ENCODE peak calls at places on chromosome 20, in eight cellular contexts. One of them, this sample, is unnamed.

GRCh38 chr20:2624190-2624589 is 28.2 kb upstream of the NOP56 start:
- DNase-seq in effector memory CD4-positive, alpha-beta T cell: no peak
- DNase-seq in right cardiac atrium: peak
- DNase-seq in HFFc6: no peak
- DNase-seq in NCI-H226: no peak
- DNase-seq in GM04504: no peak
- DNase-seq in activated T-cell treated with anti-CD3 and anti-CD28 coated beads, Interleukin-2, amount 50 U/mL, for 48 hours: no peak
- DNase-seq in nephron progenitor cell: no peak
- DNase-seq in this sample: no peak

GRCh38 chr20:21202284-21202683 is 76.4 kb downstream of the KIZ start:
- DNase-seq in nephron progenitor cell: no peak
- DNase-seq in HFFc6: no peak
- DNase-seq in effector memory CD4-positive, alpha-beta T cell: no peak
- DNase-seq in right cardiac atrium: no peak
- DNase-seq in GM04504: peak
- DNase-seq in NCI-H226: peak
- DNase-seq in activated T-cell treated with anti-CD3 and anti-CD28 coated beads, Interleukin-2, amount 50 U/mL, for 48 hours: no peak
- DNase-seq in this sample: no peak

GRCh38 chr20:31566658-31567379 is 38.3 kb upstream of the ID1 start:
- DNase-seq in right cardiac atrium: peak
- DNase-seq in effector memory CD4-positive, alpha-beta T cell: no peak
- DNase-seq in GM04504: no peak
- DNase-seq in HFFc6: no peak
- DNase-seq in activated T-cell treated with anti-CD3 and anti-CD28 coated beads, Interleukin-2, amount 50 U/mL, for 48 hours: peak
- DNase-seq in NCI-H226: peak
- DNase-seq in nephron progenitor cell: no peak
- DNase-seq in this sample: no peak

GRCh38 chr20:33663161-33664084 is 1.3 kb downstream of the C20orf144 start:
- DNase-seq in effector memory CD4-positive, alpha-beta T cell: peak
- DNase-seq in nephron progenitor cell: peak
- DNase-seq in HFFc6: peak
- DNase-seq in GM04504: no peak
- DNase-seq in NCI-H226: peak
- DNase-seq in right cardiac atrium: peak
- DNase-seq in activated T-cell treated with anti-CD3 and anti-CD28 coated beads, Interleukin-2, amount 50 U/mL, for 48 hours: peak
- DNase-seq in this sample: peak

GRCh38 chr20:33418033-33418432 is 16.7 kb upstream of the CDK5RAP1 start:
- DNase-seq in right cardiac atrium: no peak
- DNase-seq in GM04504: no peak
- DNase-seq in HFFc6: no peak
- DNase-seq in effector memory CD4-positive, alpha-beta T cell: no peak
- DNase-seq in nephron progenitor cell: no peak
- DNase-seq in activated T-cell treated with anti-CD3 and anti-CD28 coated beads, Interleukin-2, amount 50 U/mL, for 48 hours: no peak
- DNase-seq in NCI-H226: no peak
- DNase-seq in this sample: no peak

GRCh38 chr20:43570496-43570895 is 11.7 kb downstream of the SGK2 start:
- DNase-seq in GM04504: no peak
- DNase-seq in effector memory CD4-positive, alpha-beta T cell: no peak
- DNase-seq in NCI-H226: no peak
- DNase-seq in nephron progenitor cell: no peak
- DNase-seq in right cardiac atrium: no peak
- DNase-seq in HFFc6: no peak
- DNase-seq in activated T-cell treated with anti-CD3 and anti-CD28 coated beads, Interleukin-2, amount 50 U/mL, for 48 hours: no peak
- DNase-seq in this sample: no peak

GRCh38 chr20:6067765-6068318 is 14.0 kb upstream of the LRRN4 start:
- DNase-seq in effector memory CD4-positive, alpha-beta T cell: no peak
- DNase-seq in activated T-cell treated with anti-CD3 and anti-CD28 coated beads, Interleukin-2, amount 50 U/mL, for 48 hours: no peak
- DNase-seq in HFFc6: no peak
- DNase-seq in right cardiac atrium: no peak
- DNase-seq in NCI-H226: no peak
- DNase-seq in nephron progenitor cell: no peak
- DNase-seq in GM04504: no peak
- DNase-seq in this sample: no peak

GRCh38 chr20:10940941-10941340 is 267.1 kb upstream of the JAG1 start:
- DNase-seq in activated T-cell treated with anti-CD3 and anti-CD28 coated beads, Interleukin-2, amount 50 U/mL, for 48 hours: no peak
- DNase-seq in right cardiac atrium: no peak
- DNase-seq in NCI-H226: no peak
- DNase-seq in effector memory CD4-positive, alpha-beta T cell: no peak
- DNase-seq in HFFc6: no peak
- DNase-seq in nephron progenitor cell: no peak
- DNase-seq in GM04504: no peak
- DNase-seq in this sample: no peak

GRCh38 chr20:60725311-60725906 is 526.7 kb upstream of the CDH4 start:
- DNase-seq in nephron progenitor cell: no peak
- DNase-seq in right cardiac atrium: no peak
- DNase-seq in GM04504: no peak
- DNase-seq in activated T-cell treated with anti-CD3 and anti-CD28 coated beads, Interleukin-2, amount 50 U/mL, for 48 hours: no peak
- DNase-seq in effector memory CD4-positive, alpha-beta T cell: no peak
- DNase-seq in HFFc6: no peak
- DNase-seq in NCI-H226: no peak
- DNase-seq in this sample: no peak

GRCh38 chr20:24768226-24768625 is 180.8 kb upstream of the CST7 start:
- DNase-seq in NCI-H226: peak
- DNase-seq in GM04504: no peak
- DNase-seq in activated T-cell treated with anti-CD3 and anti-CD28 coated beads, Interleukin-2, amount 50 U/mL, for 48 hours: no peak
- DNase-seq in HFFc6: no peak
- DNase-seq in nephron progenitor cell: no peak
- DNase-seq in right cardiac atrium: no peak
- DNase-seq in effector memory CD4-positive, alpha-beta T cell: no peak
- DNase-seq in this sample: no peak

GRCh38 chr20:14727485-14728170 is 390.2 kb upstream of the FLRT3 start:
- DNase-seq in HFFc6: no peak
- DNase-seq in nephron progenitor cell: no peak
- DNase-seq in GM04504: no peak
- DNase-seq in effector memory CD4-positive, alpha-beta T cell: no peak
- DNase-seq in activated T-cell treated with anti-CD3 and anti-CD28 coated beads, Interleukin-2, amount 50 U/mL, for 48 hours: no peak
- DNase-seq in NCI-H226: no peak
- DNase-seq in right cardiac atrium: no peak
- DNase-seq in this sample: no peak

GRCh38 chr20:40687384-40688128 is 1.5 kb downstream of the MAFB start:
- DNase-seq in nephron progenitor cell: peak
- DNase-seq in NCI-H226: no peak
- DNase-seq in HFFc6: no peak
- DNase-seq in GM04504: no peak
- DNase-seq in right cardiac atrium: peak
- DNase-seq in activated T-cell treated with anti-CD3 and anti-CD28 coated beads, Interleukin-2, amount 50 U/mL, for 48 hours: peak
- DNase-seq in effector memory CD4-positive, alpha-beta T cell: no peak
- DNase-seq in this sample: no peak

GRCh38 chr20:22402990-22403859 is 181.1 kb downstream of the FOXA2 start:
- DNase-seq in activated T-cell treated with anti-CD3 and anti-CD28 coated beads, Interleukin-2, amount 50 U/mL, for 48 hours: no peak
- DNase-seq in right cardiac atrium: no peak
- DNase-seq in nephron progenitor cell: peak
- DNase-seq in NCI-H226: no peak
- DNase-seq in effector memory CD4-positive, alpha-beta T cell: no peak
- DNase-seq in GM04504: no peak
- DNase-seq in HFFc6: no peak
- DNase-seq in this sample: peak

GRCh38 chr20:59455392-59456341 is 148.7 kb upstream of the PHACTR3 start:
- DNase-seq in activated T-cell treated with anti-CD3 and anti-CD28 coated beads, Interleukin-2, amount 50 U/mL, for 48 hours: no peak
- DNase-seq in GM04504: no peak
- DNase-seq in HFFc6: no peak
- DNase-seq in right cardiac atrium: peak
- DNase-seq in NCI-H226: no peak
- DNase-seq in nephron progenitor cell: peak
- DNase-seq in effector memory CD4-positive, alpha-beta T cell: no peak
- DNase-seq in this sample: peak

GRCh38 chr20:14142964-14143627 is 147.8 kb downstream of the MACROD2 start:
- DNase-seq in GM04504: peak
- DNase-seq in HFFc6: no peak
- DNase-seq in nephron progenitor cell: no peak
- DNase-seq in right cardiac atrium: no peak
- DNase-seq in effector memory CD4-positive, alpha-beta T cell: no peak
- DNase-seq in NCI-H226: peak
- DNase-seq in activated T-cell treated with anti-CD3 and anti-CD28 coated beads, Interleukin-2, amount 50 U/mL, for 48 hours: no peak
- DNase-seq in this sample: no peak

GRCh38 chr20:7742479-7742878 is 197.8 kb downstream of the HAO1 start:
- DNase-seq in nephron progenitor cell: no peak
- DNase-seq in activated T-cell treated with anti-CD3 and anti-CD28 coated beads, Interleukin-2, amount 50 U/mL, for 48 hours: no peak
- DNase-seq in effector memory CD4-positive, alpha-beta T cell: no peak
- DNase-seq in GM04504: no peak
- DNase-seq in right cardiac atrium: no peak
- DNase-seq in NCI-H226: peak
- DNase-seq in HFFc6: no peak
- DNase-seq in this sample: no peak

GRCh38 chr20:48789781-48790544 is 37.8 kb downstream of the PREX1 start:
- DNase-seq in NCI-H226: no peak
- DNase-seq in right cardiac atrium: no peak
- DNase-seq in nephron progenitor cell: no peak
- DNase-seq in GM04504: no peak
- DNase-seq in effector memory CD4-positive, alpha-beta T cell: no peak
- DNase-seq in HFFc6: no peak
- DNase-seq in activated T-cell treated with anti-CD3 and anti-CD28 coated beads, Interleukin-2, amount 50 U/mL, for 48 hours: no peak
- DNase-seq in this sample: no peak

GRCh38 chr20:3812975-3813599 is 7.3 kb upstream of the AP5S1 start:
- DNase-seq in nephron progenitor cell: no peak
- DNase-seq in effector memory CD4-positive, alpha-beta T cell: no peak
- DNase-seq in NCI-H226: no peak
- DNase-seq in right cardiac atrium: no peak
- DNase-seq in activated T-cell treated with anti-CD3 and anti-CD28 coated beads, Interleukin-2, amount 50 U/mL, for 48 hours: peak
- DNase-seq in GM04504: no peak
- DNase-seq in HFFc6: no peak
- DNase-seq in this sample: no peak

GRCh38 chr20:51193066-51193772 is 170.3 kb upstream of the KCNG1 start:
- DNase-seq in activated T-cell treated with anti-CD3 and anti-CD28 coated beads, Interleukin-2, amount 50 U/mL, for 48 hours: no peak
- DNase-seq in effector memory CD4-positive, alpha-beta T cell: no peak
- DNase-seq in GM04504: no peak
- DNase-seq in nephron progenitor cell: no peak
- DNase-seq in HFFc6: no peak
- DNase-seq in NCI-H226: no peak
- DNase-seq in right cardiac atrium: no peak
- DNase-seq in this sample: no peak

GRCh38 chr20:4953881-4954280 is 47.4 kb downstream of the SLC23A2 start:
- DNase-seq in effector memory CD4-positive, alpha-beta T cell: no peak
- DNase-seq in nephron progenitor cell: no peak
- DNase-seq in activated T-cell treated with anti-CD3 and anti-CD28 coated beads, Interleukin-2, amount 50 U/mL, for 48 hours: no peak
- DNase-seq in right cardiac atrium: no peak
- DNase-seq in NCI-H226: no peak
- DNase-seq in GM04504: no peak
- DNase-seq in HFFc6: no peak
- DNase-seq in this sample: no peak

GRCh38 chr20:46246527-46246926 is 61.8 kb downstream of the CDH22 start:
- DNase-seq in NCI-H226: no peak
- DNase-seq in activated T-cell treated with anti-CD3 and anti-CD28 coated beads, Interleukin-2, amount 50 U/mL, for 48 hours: peak
- DNase-seq in nephron progenitor cell: peak
- DNase-seq in HFFc6: no peak
- DNase-seq in right cardiac atrium: no peak
- DNase-seq in GM04504: no peak
- DNase-seq in effector memory CD4-positive, alpha-beta T cell: no peak
- DNase-seq in this sample: no peak

GRCh38 chr20:46400828-46401477 is 5.5 kb downstream of the ELMO2 start:
- DNase-seq in NCI-H226: no peak
- DNase-seq in nephron progenitor cell: no peak
- DNase-seq in GM04504: peak
- DNase-seq in effector memory CD4-positive, alpha-beta T cell: peak
- DNase-seq in right cardiac atrium: no peak
- DNase-seq in HFFc6: peak
- DNase-seq in activated T-cell treated with anti-CD3 and anti-CD28 coated beads, Interleukin-2, amount 50 U/mL, for 48 hours: peak
- DNase-seq in this sample: no peak

GRCh38 chr20:57654998-57655811 is 35.0 kb upstream of the ZBP1 start:
- DNase-seq in HFFc6: no peak
- DNase-seq in right cardiac atrium: no peak
- DNase-seq in effector memory CD4-positive, alpha-beta T cell: no peak
- DNase-seq in activated T-cell treated with anti-CD3 and anti-CD28 coated beads, Interleukin-2, amount 50 U/mL, for 48 hours: peak
- DNase-seq in NCI-H226: no peak
- DNase-seq in GM04504: no peak
- DNase-seq in nephron progenitor cell: no peak
- DNase-seq in this sample: no peak

GRCh38 chr20:51423810-51424209 is 118.7 kb downstream of the NFATC2 start:
- DNase-seq in HFFc6: no peak
- DNase-seq in GM04504: no peak
- DNase-seq in activated T-cell treated with anti-CD3 and anti-CD28 coated beads, Interleukin-2, amount 50 U/mL, for 48 hours: no peak
- DNase-seq in NCI-H226: no peak
- DNase-seq in right cardiac atrium: no peak
- DNase-seq in effector memory CD4-positive, alpha-beta T cell: no peak
- DNase-seq in nephron progenitor cell: no peak
- DNase-seq in this sample: no peak

GRCh38 chr20:48489656-48490055 is 338.1 kb downstream of the PREX1 start:
- DNase-seq in HFFc6: no peak
- DNase-seq in right cardiac atrium: no peak
- DNase-seq in GM04504: no peak
- DNase-seq in activated T-cell treated with anti-CD3 and anti-CD28 coated beads, Interleukin-2, amount 50 U/mL, for 48 hours: no peak
- DNase-seq in NCI-H226: no peak
- DNase-seq in effector memory CD4-positive, alpha-beta T cell: no peak
- DNase-seq in nephron progenitor cell: no peak
- DNase-seq in this sample: no peak

GRCh38 chr20:1370548-1371110 is 22.2 kb downstream of the FKBP1A start:
- DNase-seq in activated T-cell treated with anti-CD3 and anti-CD28 coated beads, Interleukin-2, amount 50 U/mL, for 48 hours: no peak
- DNase-seq in GM04504: peak
- DNase-seq in right cardiac atrium: no peak
- DNase-seq in HFFc6: no peak
- DNase-seq in nephron progenitor cell: no peak
- DNase-seq in effector memory CD4-positive, alpha-beta T cell: no peak
- DNase-seq in NCI-H226: no peak
- DNase-seq in this sample: no peak

GRCh38 chr20:42714298-42715141 is 475.2 kb downstream of the PTPRT start:
- DNase-seq in NCI-H226: no peak
- DNase-seq in GM04504: no peak
- DNase-seq in HFFc6: no peak
- DNase-seq in effector memory CD4-positive, alpha-beta T cell: no peak
- DNase-seq in right cardiac atrium: no peak
- DNase-seq in activated T-cell treated with anti-CD3 and anti-CD28 coated beads, Interleukin-2, amount 50 U/mL, for 48 hours: no peak
- DNase-seq in nephron progenitor cell: no peak
- DNase-seq in this sample: no peak

GRCh38 chr20:4592316-4593148 is 129.2 kb upstream of the PRND start:
- DNase-seq in GM04504: no peak
- DNase-seq in activated T-cell treated with anti-CD3 and anti-CD28 coated beads, Interleukin-2, amount 50 U/mL, for 48 hours: peak
- DNase-seq in HFFc6: peak
- DNase-seq in right cardiac atrium: peak
- DNase-seq in nephron progenitor cell: peak
- DNase-seq in NCI-H226: no peak
- DNase-seq in effector memory CD4-positive, alpha-beta T cell: peak
- DNase-seq in this sample: no peak

GRCh38 chr20:1844723-1845523 is 50.3 kb upstream of the SIRPA start:
- DNase-seq in GM04504: no peak
- DNase-seq in HFFc6: no peak
- DNase-seq in nephron progenitor cell: no peak
- DNase-seq in effector memory CD4-positive, alpha-beta T cell: no peak
- DNase-seq in activated T-cell treated with anti-CD3 and anti-CD28 coated beads, Interleukin-2, amount 50 U/mL, for 48 hours: peak
- DNase-seq in right cardiac atrium: peak
- DNase-seq in NCI-H226: no peak
- DNase-seq in this sample: no peak

GRCh38 chr20:3820901-3821727 is 767 bp downstream of the AP5S1 start:
- DNase-seq in NCI-H226: no peak
- DNase-seq in right cardiac atrium: no peak
- DNase-seq in activated T-cell treated with anti-CD3 and anti-CD28 coated beads, Interleukin-2, amount 50 U/mL, for 48 hours: no peak
- DNase-seq in HFFc6: no peak
- DNase-seq in nephron progenitor cell: no peak
- DNase-seq in effector memory CD4-positive, alpha-beta T cell: no peak
- DNase-seq in GM04504: no peak
- DNase-seq in this sample: no peak

GRCh38 chr20:49668181-49668877 is 45.3 kb downstream of the B4GALT5 start:
- DNase-seq in GM04504: no peak
- DNase-seq in effector memory CD4-positive, alpha-beta T cell: peak
- DNase-seq in nephron progenitor cell: peak
- DNase-seq in right cardiac atrium: peak
- DNase-seq in activated T-cell treated with anti-CD3 and anti-CD28 coated beads, Interleukin-2, amount 50 U/mL, for 48 hours: peak
- DNase-seq in NCI-H226: no peak
- DNase-seq in HFFc6: no peak
- DNase-seq in this sample: no peak

GRCh38 chr20:61736751-61737310 is 328.9 kb downstream of the TAF4 start:
- DNase-seq in NCI-H226: no peak
- DNase-seq in effector memory CD4-positive, alpha-beta T cell: no peak
- DNase-seq in right cardiac atrium: no peak
- DNase-seq in nephron progenitor cell: no peak
- DNase-seq in GM04504: no peak
- DNase-seq in HFFc6: no peak
- DNase-seq in activated T-cell treated with anti-CD3 and anti-CD28 coated beads, Interleukin-2, amount 50 U/mL, for 48 hours: no peak
- DNase-seq in this sample: no peak

GRCh38 chr20:7155282-7155681 is 387.8 kb downstream of the BMP2 start:
- DNase-seq in NCI-H226: no peak
- DNase-seq in HFFc6: no peak
- DNase-seq in nephron progenitor cell: no peak
- DNase-seq in GM04504: no peak
- DNase-seq in activated T-cell treated with anti-CD3 and anti-CD28 coated beads, Interleukin-2, amount 50 U/mL, for 48 hours: no peak
- DNase-seq in right cardiac atrium: no peak
- DNase-seq in effector memory CD4-positive, alpha-beta T cell: no peak
- DNase-seq in this sample: peak